ENCODE peak calls at places on chromosomes 2 and 18, in six cellular contexts. Y is HTR-8/SVneo, X is substantia nigra, U is Calu3, B is neural crest cell, J is neural progenitor cell. W is an unnamed sample.

GRCh38 chr2:207354466-207354865 is 175.3 kb upstream of the CREB1 start:
- DNase-seq in Y (no peak), X (no peak), U (no peak), B (no peak), J (peak; percentile 36), W (no peak)

GRCh38 chr2:234702731-234703225 is 205.9 kb upstream of the ARL4C start:
- DNase-seq in Y (no peak), X (no peak), U (no peak), B (no peak), J (no peak), W (no peak)

GRCh38 chr2:119741868-119742267 is 17.9 kb upstream of the PTPN4 start:
- DNase-seq in Y (no peak), X (no peak), U (no peak), B (no peak), J (no peak), W (peak; percentile 51)

GRCh38 chr2:171391532-171391931 is 42.3 kb downstream of the METTL8 start:
- DNase-seq in Y (no peak), X (no peak), U (no peak), B (no peak), J (no peak), W (no peak)

GRCh38 chr2:109391243-109391642 is 222.5 kb downstream of the SEPTIN10 start:
- DNase-seq in Y (no peak), X (no peak), U (no peak), B (no peak), J (no peak), W (no peak)

GRCh38 chr18:23191952-23192662 is 56.8 kb downstream of the CABLES1 start:
- DNase-seq in Y (peak; percentile 66), X (peak; percentile 17), U (no peak), B (no peak), J (no peak), W (no peak)

GRCh38 chr2:105431367-105432088 is 32.7 kb upstream of the FHL2 start:
- DNase-seq in Y (no peak), X (no peak), U (no peak), B (no peak), J (no peak), W (no peak)

GRCh38 chr2:215171151-215171550 is 32.7 kb upstream of the ABCA12 start:
- DNase-seq in Y (peak; percentile 34), X (no peak), U (no peak), B (no peak), J (no peak), W (peak; percentile 42)

GRCh38 chr18:57249109-57249508 is 102.2 kb downstream of the BOD1L2 start:
- DNase-seq in Y (no peak), X (no peak), U (no peak), B (peak; percentile 16), J (peak; percentile 62), W (no peak)

GRCh38 chr18:68024716-68025115 is 508.2 kb upstream of the DSEL start:
- DNase-seq in Y (no peak), X (no peak), U (no peak), B (no peak), J (no peak), W (no peak)